ENCODE peak calls at places on chromosomes 6 and 20, in four cellular contexts. W is mesendoderm; N is fibroblast of villous mesenchyme; J is stimulated activated CD4-positive, alpha-beta T cell treated with anti-CD3 and anti-CD28 coated beads, Interleukin-4, amount 100 ng/mL, for 48 hours. X is an unnamed sample.
A peak's percentile ranks its signal among the peaks of the same experiment; 100 is the strongest.

GRCh38 chr6:147201885-147202515 is 2.2 kb upstream of the STXBP5 start:
- DNase-seq in W (peak; percentile 74), N (peak; percentile 37), J (no peak), X (peak; percentile 73)

GRCh38 chr20:48722737-48723191 is 105.0 kb downstream of the PREX1 start:
- DNase-seq in W (peak; percentile 28), N (peak; percentile 41), J (no peak), X (peak; percentile 18)

GRCh38 chr20:16952965-16953364 is 204.8 kb downstream of the OTOR start:
- DNase-seq in W (peak; percentile 42), N (no peak), J (no peak), X (no peak)

GRCh38 chr6:139690007-139690406 is 315.6 kb upstream of the CITED2 start:
- DNase-seq in W (no peak), N (no peak), J (no peak), X (no peak)

GRCh38 chr6:7424967-7425807 is 35.6 kb downstream of the RIOK1 start:
- DNase-seq in W (peak; percentile 28), N (peak; percentile 59), J (no peak), X (peak; percentile 40)

GRCh38 chr6:160254467-160255312 is 3.9 kb downstream of the SLC22A2 start:
- DNase-seq in W (peak; percentile 63), N (no peak), J (no peak), X (no peak)

GRCh38 chr6:148455225-148455624 is 112.6 kb downstream of the SASH1 start:
- DNase-seq in W (no peak), N (peak; percentile 75), J (no peak), X (no peak)

GRCh38 chr20:51386586-51386985 is 155.9 kb downstream of the NFATC2 start:
- DNase-seq in W (no peak), N (no peak), J (no peak), X (no peak)

GRCh38 chr20:24936526-24937407 is 12.3 kb upstream of the CST7 start:
- DNase-seq in W (no peak), N (no peak), J (no peak), X (no peak)

GRCh38 chr6:26588965-26589364 is 7.8 kb upstream of the ABT1 start:
- DNase-seq in W (no peak), N (no peak), J (no peak), X (no peak)

GRCh38 chr6:143238306-143238705 is 177.6 kb downstream of the AIG1 start:
- DNase-seq in W (no peak), N (no peak), J (no peak), X (no peak)

GRCh38 chr6:8079116-8079515 is 14.9 kb upstream of the BLOC1S5 start:
- DNase-seq in W (no peak), N (no peak), J (no peak), X (no peak)